ENCODE peak calls at places on chromosomes 5 and 9, in eight cellular contexts. G, I, C, J, H, E, R and B are unnamed samples.

GRCh38 chr9:4108708-4109444 is 191.0 kb downstream of the GLIS3 start:
- DNase-seq in G (no peak), I (no peak), C (no peak), J (no peak), H (no peak), E (no peak), R (no peak), B (no peak)

GRCh38 chr5:128667148-128667547 is 129.1 kb upstream of the FBN2 start:
- DNase-seq in G (no peak), I (peak), C (no peak), J (no peak), H (no peak), E (no peak), R (no peak), B (no peak)

GRCh38 chr5:16819522-16820167 is 116.4 kb downstream of the MYO10 start:
- DNase-seq in G (no peak), I (no peak), C (no peak), J (no peak), H (no peak), E (no peak), R (peak), B (no peak)

GRCh38 chr5:157710887-157711286 is 20.3 kb upstream of the THG1L start:
- DNase-seq in G (no peak), I (no peak), C (no peak), J (no peak), H (peak), E (no peak), R (peak), B (no peak)

GRCh38 chr9:129938291-129938979 is 103.2 kb downstream of the USP20 start:
- DNase-seq in G (no peak), I (no peak), C (no peak), J (no peak), H (no peak), E (no peak), R (peak), B (no peak)

GRCh38 chr9:87950765-87951488 is 23.4 kb downstream of the CDK20 start:
- DNase-seq in G (no peak), I (peak), C (no peak), J (no peak), H (peak), E (no peak), R (no peak), B (no peak)

GRCh38 chr5:175059687-175060194 is 335.4 kb downstream of the MSX2 start:
- DNase-seq in G (no peak), I (peak), C (peak), J (peak), H (peak), E (peak), R (peak), B (no peak)

GRCh38 chr5:62582198-62582597 is 3.6 kb downstream of the LRRC70 start:
- DNase-seq in G (no peak), I (no peak), C (no peak), J (no peak), H (peak), E (no peak), R (no peak), B (no peak)

GRCh38 chr5:128506643-128507042 is 31.4 kb downstream of the FBN2 start:
- DNase-seq in G (no peak), I (no peak), C (no peak), J (no peak), H (no peak), E (no peak), R (no peak), B (no peak)

GRCh38 chr9:129145841-129146292 is 32.2 kb downstream of the IER5L start:
- DNase-seq in G (no peak), I (peak), C (no peak), J (no peak), H (peak), E (no peak), R (peak), B (no peak)